ENCODE peak calls at places on chromosomes 1 and 21, in six cellular contexts. S, H, P, F, C and V are unnamed samples.

GRCh38 chr1:25820247-25821111 is 725 bp downstream of the MTFR1L start:
- DNase-seq in S (peak; percentile 74), H (peak; percentile 54), P (peak; percentile 73), F (no peak), C (peak; percentile 80), V (no peak)

GRCh38 chr1:43269627-43270375 is at the start of gene TMEM125:
- DNase-seq in S (no peak), H (peak; percentile 27), P (no peak), F (no peak), C (peak; percentile 15), V (no peak)

GRCh38 chr21:14591882-14592281 is 45.8 kb upstream of the SAMSN1 start:
- DNase-seq in S (no peak), H (no peak), P (no peak), F (no peak), C (no peak), V (no peak)

GRCh38 chr1:54287176-54287650 is 87.2 kb downstream of the MRPL37 start:
- DNase-seq in S (peak; percentile 52), H (no peak), P (no peak), F (no peak), C (no peak), V (peak; percentile 11)

GRCh38 chr1:221157026-221157761 is 278.0 kb downstream of the HLX start:
- DNase-seq in S (no peak), H (no peak), P (no peak), F (no peak), C (no peak), V (no peak)

GRCh38 chr1:99005142-99005491 is 456 bp upstream of the PLPPR5 start:
- DNase-seq in S (peak; percentile 75), H (no peak), P (no peak), F (no peak), C (peak; percentile 80), V (no peak)

GRCh38 chr21:36156815-36157670 is at the start of gene DOP1B:
- DNase-seq in S (no peak), H (no peak), P (peak; percentile 53), F (no peak), C (peak; percentile 67), V (no peak)

GRCh38 chr1:105427543-105427942 is 1628.9 kb upstream of the PRMT6 start:
- DNase-seq in S (no peak), H (no peak), P (no peak), F (no peak), C (no peak), V (no peak)

GRCh38 chr1:19461352-19461645 is 24.0 kb downstream of the CAPZB start:
- DNase-seq in S (no peak), H (no peak), P (no peak), F (no peak), C (peak; percentile 51), V (no peak)

GRCh38 chr1:157932082-157932481 is 61.4 kb upstream of the KIRREL1 start:
- DNase-seq in S (no peak), H (no peak), P (no peak), F (no peak), C (no peak), V (peak; percentile 4)

GRCh38 chr21:34640858-34641257 is 25.9 kb upstream of the RCAN1 start:
- DNase-seq in S (peak; percentile 3), H (no peak), P (no peak), F (no peak), C (no peak), V (peak; percentile 17)

GRCh38 chr1:203380395-203381150 is 29.7 kb upstream of the FMOD start:
- DNase-seq in S (no peak), H (no peak), P (peak; percentile 35), F (no peak), C (no peak), V (no peak)

GRCh38 chr1:53195913-53196484 is 625 bp upstream of the CPT2 start:
- DNase-seq in S (no peak), H (no peak), P (no peak), F (no peak), C (no peak), V (no peak)

GRCh38 chr1:242402956-242403355 is 121.5 kb downstream of the PLD5 start:
- DNase-seq in S (no peak), H (no peak), P (no peak), F (no peak), C (no peak), V (no peak)

GRCh38 chr1:39213511-39214002 is 9.1 kb downstream of the MACF1 start:
- DNase-seq in S (no peak), H (peak; percentile 37), P (no peak), F (no peak), C (no peak), V (no peak)

GRCh38 chr1:29786791-29787732 is 550.7 kb downstream of the PTPRU start:
- DNase-seq in S (no peak), H (no peak), P (no peak), F (no peak), C (no peak), V (no peak)

GRCh38 chr1:1051127-1051810 is 22.8 kb downstream of the RNF223 start:
- DNase-seq in S (no peak), H (no peak), P (no peak), F (no peak), C (peak; percentile 63), V (no peak)

GRCh38 chr1:2972879-2973575 is 48.2 kb upstream of the ACTRT2 start:
- DNase-seq in S (no peak), H (no peak), P (no peak), F (no peak), C (no peak), V (no peak)

GRCh38 chr21:31901342-31901741 is 28.5 kb downstream of the HUNK start:
- DNase-seq in S (no peak), H (no peak), P (no peak), F (no peak), C (no peak), V (no peak)

GRCh38 chr1:109240158-109241152 is 8.9 kb upstream of the CELSR2 start:
- DNase-seq in S (peak; percentile 76), H (peak; percentile 69), P (peak; percentile 14), F (no peak), C (peak; percentile 87), V (peak; percentile 86)

GRCh38 chr21:16587671-16588379 is 858.0 kb downstream of the USP25 start:
- DNase-seq in S (no peak), H (no peak), P (no peak), F (no peak), C (peak; percentile 20), V (no peak)

GRCh38 chr21:17454315-17455027 is 58.4 kb upstream of the CXADR start:
- DNase-seq in S (peak; percentile 98), H (peak; percentile 79), P (peak; percentile 55), F (peak; percentile 89), C (peak; percentile 89), V (peak; percentile 58)

GRCh38 chr21:34942911-34943310 is 106.2 kb downstream of the RUNX1 start:
- DNase-seq in S (no peak), H (no peak), P (no peak), F (no peak), C (no peak), V (no peak)

GRCh38 chr21:45104560-45104959 is 30.2 kb downstream of the ADARB1 start:
- DNase-seq in S (no peak), H (no peak), P (no peak), F (no peak), C (no peak), V (no peak)
- H3K79me2 ChIP-seq in S (no peaks in the 10 kb centered on the region), H (no peaks in the 10 kb centered on the region), P (no peaks in the 10 kb centered on the region), F (peaks cover 9% of the 10 kb centered on the region), C (peaks cover 8% of the 10 kb centered on the region), V (peaks cover 25% of the 10 kb centered on the region)

GRCh38 chr21:44337941-44338895 is 972 bp downstream of the CFAP410 start:
- DNase-seq in S (peak; percentile 75), H (peak; percentile 67), P (peak; percentile 33), F (peak; percentile 47), C (peak; percentile 85), V (peak; percentile 17)
- TF ChIP-seq CTCF in S (no peak), H (peak; percentile 44), P (peak; percentile 16), F (peak; percentile 47), C (peak; percentile 23), V (peak; percentile 48)

GRCh38 chr21:33070921-33071877 is 1.3 kb downstream of the OLIG1 start:
- DNase-seq in S (peak; percentile 72), H (no peak), P (peak; percentile 35), F (no peak), C (peak; percentile 69), V (no peak)

GRCh38 chr21:33069243-33069642 is 698 bp upstream of the OLIG1 start:
- DNase-seq in S (no peak), H (no peak), P (no peak), F (no peak), C (no peak), V (no peak)

GRCh38 chr21:33067457-33067856 is 2.5 kb upstream of the OLIG1 start:
- DNase-seq in S (no peak), H (no peak), P (no peak), F (no peak), C (no peak), V (no peak)

GRCh38 chr21:33069994-33070811 is at the start of gene OLIG1:
- DNase-seq in S (peak; percentile 87), H (no peak), P (no peak), F (no peak), C (peak; percentile 90), V (no peak)

DNA sequence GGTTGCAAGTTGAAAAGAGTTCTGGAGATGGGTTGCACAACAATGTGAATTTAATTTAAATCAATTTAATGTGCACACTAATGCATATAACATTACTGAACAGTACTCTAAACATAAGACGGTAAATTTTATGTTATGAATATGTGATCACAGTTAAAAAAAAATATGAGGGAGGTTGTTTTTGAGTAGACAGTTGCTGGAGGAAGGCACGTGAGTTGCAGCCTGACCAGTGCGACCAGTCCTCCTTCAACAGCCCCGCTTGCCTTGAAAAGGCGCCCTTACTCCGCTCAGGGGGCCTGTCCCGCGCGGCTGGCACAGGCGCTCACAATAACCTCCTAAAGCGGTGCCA is 322 bp upstream of the OLIG1 start:
- DNase-seq in S (no peak), H (no peak), P (no peak), F (no peak), C (no peak), V (no peak)
- H3K4me2 ChIP-seq in S (peak overlapping the region; percentile 88), H (no peak overlapping the region), P (no peak overlapping the region), F (no peak overlapping the region), C (peak overlapping the region; percentile 78), V (no peak overlapping the region)

GRCh38 chr1:55300975-55301374 is 85.8 kb upstream of the USP24 start:
- DNase-seq in S (no peak), H (no peak), P (no peak), F (no peak), C (no peak), V (no peak)

GRCh38 chr1:55305735-55306134 is 90.6 kb upstream of the USP24 start:
- DNase-seq in S (no peak), H (no peak), P (no peak), F (no peak), C (no peak), V (no peak)

GRCh38 chr1:55309053-55309452 is 93.9 kb upstream of the USP24 start:
- DNase-seq in S (no peak), H (no peak), P (no peak), F (no peak), C (no peak), V (no peak)

GRCh38 chr1:55302972-55303371 is 87.8 kb upstream of the USP24 start:
- DNase-seq in S (no peak), H (no peak), P (no peak), F (no peak), C (no peak), V (no peak)

GRCh38 chr1:55304306-55304705 is 89.1 kb upstream of the USP24 start:
- DNase-seq in S (no peak), H (no peak), P (no peak), F (no peak), C (peak; percentile 21), V (no peak)
- H3K79me2 ChIP-seq in S (no peaks in the 10 kb centered on the region), H (no peaks in the 10 kb centered on the region), P (no peaks in the 10 kb centered on the region), F (no peaks in the 10 kb centered on the region), C (no peaks in the 10 kb centered on the region), V (no peaks in the 10 kb centered on the region)